ENCODE peak calls at places on chromosomes 1 and 21, in ten cellular contexts. A, G, S, R, H, L, V, M, Q and P are unnamed samples.

GRCh38 chr21:16287060-16287459 is 557.3 kb downstream of the USP25 start:
- DNase-seq in H (no peak), L (no peak), S (no peak), V (no peak), A (no peak), M (no peak), Q (no peak), G (no peak), R (no peak), P (no peak)

GRCh38 chr1:212791261-212791675 is 309 bp downstream of the NSL1 start:
- DNase-seq in H (no peak), L (no peak), G (no peak), M (no peak), A (peak), Q (no peak), V (no peak), S (no peak), R (no peak), P (no peak)

GRCh38 chr1:28871631-28872401 is 42.6 kb upstream of the EPB41 start:
- DNase-seq in L (no peak), G (no peak), M (no peak), A (no peak), V (no peak), S (no peak), Q (no peak), H (no peak), R (no peak), P (no peak)

GRCh38 chr1:172845371-172845770 is 186.5 kb downstream of the FASLG start:
- DNase-seq in A (no peak), Q (no peak), M (no peak), R (no peak), V (no peak), L (no peak), H (no peak), S (no peak), G (peak), P (no peak)

GRCh38 chr1:17633654-17634053 is 94.2 kb downstream of the ARHGEF10L start:
- DNase-seq in L (no peak), G (no peak), A (no peak), M (no peak), V (peak), H (no peak), Q (no peak), S (peak), R (no peak), P (no peak)

GRCh38 chr1:58933599-58933926 is 149.7 kb upstream of the JUN start:
- DNase-seq in M (no peak), R (no peak), Q (no peak), S (no peak), V (no peak), L (no peak), A (no peak), G (no peak), H (no peak), P (no peak)

GRCh38 chr1:43293896-43294760 is 6.7 kb upstream of the TIE1 start:
- DNase-seq in S (no peak), Q (peak), H (no peak), V (no peak), L (no peak), G (no peak), R (no peak), A (no peak), M (no peak), P (no peak)

GRCh38 chr1:24486296-24487065 is 16.2 kb upstream of the RCAN3 start:
- DNase-seq in R (no peak), S (no peak), M (no peak), Q (no peak), A (no peak), L (no peak), H (no peak), V (no peak), G (no peak), P (no peak)

GRCh38 chr1:22790232-22791008 is 79.8 kb downstream of the EPHB2 start:
- DNase-seq in S (no peak), L (peak), H (no peak), V (no peak), R (peak), Q (no peak), A (no peak), G (no peak), M (peak), P (no peak)

GRCh38 chr1:60262701-60263100 is 189.1 kb upstream of the C1orf87 start:
- DNase-seq in Q (no peak), G (no peak), M (no peak), S (no peak), V (no peak), R (no peak), L (no peak), A (no peak), H (no peak), P (no peak)

GRCh38 chr21:28439852-28440251 is 552.8 kb downstream of the LTN1 start:
- DNase-seq in L (no peak), A (no peak), G (no peak), R (no peak), H (no peak), S (no peak), M (no peak), Q (no peak), V (no peak), P (no peak)

DNA sequence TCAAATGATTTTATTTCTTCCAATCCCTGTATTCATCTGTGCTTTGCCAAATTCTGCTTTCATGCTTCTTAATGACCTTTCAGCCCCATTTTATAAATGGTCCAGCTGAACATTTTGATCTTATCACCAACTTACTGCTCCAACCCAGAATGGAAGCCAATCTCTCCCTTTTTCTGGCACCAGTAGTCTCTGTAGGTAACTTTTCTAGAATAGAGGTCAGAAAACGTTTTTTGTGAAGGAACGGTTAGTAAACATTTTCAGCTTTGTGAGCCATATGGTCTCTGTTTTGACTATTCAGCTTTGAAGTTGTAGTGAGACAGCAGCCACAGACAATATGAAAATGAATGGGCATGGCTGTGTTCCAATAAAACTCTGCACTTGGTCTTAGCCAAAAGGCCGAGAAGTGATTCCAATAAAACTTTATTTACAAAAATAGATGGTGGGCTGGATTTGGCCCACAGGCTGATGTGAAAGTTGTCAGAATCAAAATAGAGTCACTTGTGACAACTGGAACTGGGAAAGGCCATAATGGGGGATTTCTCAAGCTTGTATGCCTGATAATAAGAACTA is 28.8 kb downstream of the MAP10 start:
- DNase-seq in M (no peak), V (no peak), R (peak), A (no peak), S (no peak), L (no peak), H (no peak), Q (no peak), G (no peak), P (no peak)
- TF ChIP-seq CTCF in M (no peak), V (no peak), R (no peak), A (no peak), S (no peak), L (no peak), H (no peak), Q (no peak), G (no peak), P (no peak)

GRCh38 chr21:44868707-44869106 is 4.8 kb downstream of the PTTG1IP start:
- DNase-seq in V (no peak), S (no peak), H (peak), A (no peak), G (no peak), R (no peak), M (no peak), L (no peak), Q (no peak), P (no peak)
- H3K27ac ChIP-seq in V (peak), S (peak), H (peak), A (peak), G (peak), R (peak), M (peak), L (peak), Q (peak), P (peak)

GRCh38 chr1:68231627-68232303 is 558 bp downstream of the WLS start:
- DNase-seq in M (peak), R (peak), L (peak), A (peak), G (peak), V (peak), H (peak), S (peak), Q (no peak), P (peak)

GRCh38 chr1:68230901-68231626 is 1.3 kb downstream of the WLS start:
- DNase-seq in R (peak), M (peak), A (peak), G (peak), L (peak), H (peak), S (peak), Q (peak), V (no peak), P (peak)

GRCh38 chr1:68229927-68230812 is 2.2 kb downstream of the WLS start:
- DNase-seq in A (no peak), H (no peak), S (no peak), L (no peak), Q (no peak), R (no peak), G (peak), V (no peak), M (no peak), P (no peak)

GRCh38 chr1:68227598-68227997 is 4.7 kb downstream of the WLS start:
- DNase-seq in V (no peak), S (no peak), A (no peak), L (no peak), M (no peak), H (no peak), G (no peak), Q (no peak), R (no peak), P (no peak)

GRCh38 chr1:68228833-68229232 is 3.5 kb downstream of the WLS start:
- DNase-seq in Q (no peak), R (no peak), L (no peak), M (no peak), S (no peak), G (peak), H (no peak), V (no peak), A (no peak), P (no peak)
- H3K4me3 ChIP-seq in Q (no peak), R (no peak), L (peak), M (peak), S (peak), G (no peak), H (peak), V (peak), A (no peak), P (peak)

DNA sequence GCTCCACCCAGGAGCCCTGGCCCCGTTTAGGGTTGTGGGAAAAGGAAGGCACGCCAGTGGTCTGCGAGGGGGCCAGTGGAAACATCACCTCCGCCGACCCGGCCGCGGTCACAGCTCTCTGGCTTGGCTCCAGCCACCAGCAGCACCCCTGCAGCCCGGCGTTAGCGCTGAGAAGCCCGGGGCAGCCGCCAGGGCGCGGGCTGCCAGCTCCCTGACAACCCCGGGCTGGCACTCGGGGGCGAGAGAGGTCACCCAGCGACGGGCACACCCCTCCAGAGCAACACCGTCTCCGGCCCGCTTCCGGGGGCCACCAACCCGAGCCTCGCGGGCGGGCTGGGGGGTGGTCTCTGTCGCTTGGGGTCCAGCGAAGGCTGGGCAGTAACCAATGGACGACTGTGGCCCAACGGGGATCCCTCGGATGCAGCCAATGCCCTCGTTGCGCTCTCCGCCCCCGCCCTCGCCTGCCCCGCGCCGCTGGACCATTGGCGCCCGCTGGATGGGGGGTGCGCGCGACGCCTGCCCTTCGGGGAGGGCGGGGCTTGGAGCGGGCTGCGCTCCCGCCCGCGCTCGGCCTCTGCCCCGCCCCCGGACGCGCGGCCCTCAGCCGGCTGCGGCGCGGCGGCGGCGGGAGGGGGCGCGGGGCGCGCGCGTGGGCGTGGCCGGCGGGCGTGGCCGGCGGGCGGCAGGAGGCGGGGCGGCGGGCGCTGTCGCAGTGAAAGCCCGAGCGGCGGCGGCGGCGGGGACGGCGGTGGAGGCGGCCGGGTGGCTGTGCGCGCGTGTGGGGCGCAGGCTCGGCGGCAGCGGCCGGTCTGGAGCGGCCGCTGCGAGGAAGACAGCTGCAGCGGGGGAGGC is at the start of gene MAN1C1:
- DNase-seq in M (peak), S (peak), R (peak), L (peak), Q (peak), V (peak), H (peak), A (peak), G (peak), P (peak)
- TF ChIP-seq CTCF in M (peak), S (peak), R (peak), L (peak), Q (peak), V (peak), H (peak), A (peak), G (peak), P (no peak)